ENCODE peak calls at places on chromosomes 16 and 17, in nine cellular contexts. S, F, A, C, W, Y, E, I and X are unnamed samples.
A peak's percentile ranks its signal among the peaks of the same experiment; 100 is the strongest.

GRCh38 chr17:41666708-41667279 is 21.9 kb upstream of the EIF1 start:
- DNase-seq in I (peak; percentile 86), Y (peak; percentile 90), A (peak; percentile 94), C (peak; percentile 84), F (peak; percentile 69), E (no peak), S (peak; percentile 92), W (peak; percentile 85), X (peak; percentile 88)

GRCh38 chr17:74970395-74970794 is 2.2 kb downstream of the HID1 start:
- DNase-seq in F (no peak), I (no peak), A (no peak), S (no peak), W (no peak), C (no peak), Y (no peak), E (no peak), X (no peak)

GRCh38 chr16:75810998-75811634 is 84.8 kb upstream of the CPHXL start:
- DNase-seq in F (no peak), I (no peak), S (no peak), A (no peak), E (no peak), W (no peak), Y (no peak), C (no peak), X (no peak)

GRCh38 chr16:25580071-25580470 is 111.7 kb upstream of the HS3ST4 start:
- DNase-seq in I (no peak), A (no peak), W (no peak), E (no peak), C (no peak), Y (no peak), S (no peak), F (no peak), X (no peak)

GRCh38 chr16:4240624-4241023 is 1.3 kb downstream of the SRL start:
- DNase-seq in Y (no peak), S (no peak), E (no peak), A (no peak), C (no peak), W (peak; percentile 39), I (no peak), F (no peak), X (no peak)

GRCh38 chr16:74291577-74292208 is 4.9 kb upstream of the PSMD7 start:
- DNase-seq in E (no peak), S (no peak), C (no peak), A (no peak), W (no peak), F (no peak), Y (no peak), I (no peak), X (no peak)

GRCh38 chr16:58046054-58046881 is 20.7 kb downstream of the MMP15 start:
- DNase-seq in I (no peak), W (no peak), F (no peak), C (no peak), E (no peak), S (no peak), A (peak; percentile 54), Y (no peak), X (no peak)

GRCh38 chr16:69466547-69466946 is 42.1 kb downstream of the CYB5B start:
- DNase-seq in C (no peak), E (no peak), S (no peak), W (no peak), Y (no peak), F (no peak), I (no peak), A (no peak), X (no peak)

GRCh38 chr17:47120521-47121095 is 68.5 kb downstream of the CDC27 start:
- DNase-seq in E (peak; percentile 47), A (no peak), C (no peak), Y (no peak), W (no peak), I (no peak), F (no peak), S (no peak), X (no peak)

GRCh38 chr17:30395398-30396022 is 16.8 kb downstream of the CPD start:
- DNase-seq in E (no peak), W (no peak), I (no peak), S (no peak), Y (no peak), C (no peak), A (no peak), F (no peak), X (no peak)

GRCh38 chr16:18788828-18789514 is 1.2 kb downstream of the RPS15A start:
- DNase-seq in E (no peak), C (no peak), S (no peak), I (no peak), A (no peak), Y (peak; percentile 41), W (no peak), F (no peak), X (no peak)

GRCh38 chr17:50056961-50057330 is 1.0 kb downstream of the ITGA3 start:
- DNase-seq in C (no peak), A (no peak), I (no peak), W (peak; percentile 49), E (peak; percentile 55), Y (no peak), S (peak; percentile 53), F (no peak), X (no peak)

GRCh38 chr16:87233928-87234327 is 83.3 kb downstream of the C16orf95 start:
- DNase-seq in Y (no peak), E (peak; percentile 33), C (no peak), S (no peak), I (no peak), A (no peak), W (peak; percentile 37), F (no peak), X (no peak)

GRCh38 chr17:56835259-56835575 is 1.3 kb downstream of the DGKE start:
- DNase-seq in Y (no peak), F (no peak), W (no peak), E (no peak), S (no peak), A (no peak), I (no peak), C (no peak), X (no peak)

GRCh38 chr17:56832446-56832845 is 1.3 kb downstream of the C17orf67 start:
- DNase-seq in A (no peak), E (no peak), S (no peak), C (no peak), Y (no peak), F (no peak), W (no peak), I (no peak), X (no peak)

GRCh38 chr17:56834380-56835258 is 668 bp downstream of the DGKE start:
- DNase-seq in S (peak; percentile 54), F (peak; percentile 63), A (peak; percentile 89), E (peak; percentile 2), Y (peak; percentile 92), I (no peak), W (peak; percentile 78), C (peak; percentile 70), X (peak; percentile 64)

GRCh38 chr17:56833023-56833811 is 503 bp downstream of the C17orf67 start:
- DNase-seq in I (peak; percentile 83), E (peak; percentile 39), F (peak; percentile 55), W (peak; percentile 90), Y (peak; percentile 86), C (peak; percentile 65), S (peak; percentile 70), A (peak; percentile 93), X (peak; percentile 60)

GRCh38 chr17:56833812-56834379 is at the start of the genes C17orf67 and DGKE:
- DNase-seq in C (peak; percentile 98), I (peak; percentile 96), F (peak; percentile 98), Y (peak; percentile 95), W (peak; percentile 96), S (peak; percentile 98), E (peak; percentile 80), A (peak; percentile 100), X (peak; percentile 99)
- H3K27ac ChIP-seq in C (peak within 1 kb of the TSS; percentile 79), I (peak within 1 kb of the TSS; percentile 68), F (peak within 1 kb of the TSS; percentile 83), Y (peak within 1 kb of the TSS; percentile 87), W (no peak within 1 kb of the TSS), S (peak within 1 kb of the TSS; percentile 77), E (peak within 1 kb of the TSS; percentile 60), A (peak within 1 kb of the TSS; percentile 93), X (peak within 1 kb of the TSS; percentile 91)

GRCh38 chr17:77161953-77162352 is 21.2 kb downstream of the SEC14L1 start:
- DNase-seq in I (no peak), A (no peak), W (no peak), Y (no peak), E (no peak), C (no peak), S (no peak), F (no peak), X (no peak)

GRCh38 chr17:77163001-77163400 is 22.2 kb downstream of the SEC14L1 start:
- DNase-seq in I (no peak), A (no peak), F (no peak), C (no peak), S (no peak), W (no peak), Y (no peak), E (no peak), X (peak; percentile 41)

GRCh38 chr17:77163521-77164280 is 22.9 kb downstream of the SEC14L1 start:
- DNase-seq in W (no peak), I (no peak), A (no peak), F (no peak), S (no peak), Y (no peak), E (no peak), C (no peak), X (no peak)

GRCh38 chr17:77165577-77165976 is 24.8 kb downstream of the SEC14L1 start:
- DNase-seq in W (no peak), Y (no peak), S (no peak), F (no peak), A (no peak), E (no peak), C (no peak), I (no peak), X (no peak)

GRCh38 chr17:77164483-77165030 is 23.8 kb downstream of the SEC14L1 start:
- DNase-seq in W (peak; percentile 65), A (no peak), Y (no peak), S (no peak), I (no peak), C (no peak), F (no peak), E (peak; percentile 47), X (no peak)
- H3K27ac ChIP-seq in W (peak overlapping the region; percentile 96), A (peak overlapping the region; percentile 67), Y (no peak overlapping the region), S (peak overlapping the region; percentile 56), I (no peak overlapping the region), C (no peak overlapping the region), F (no peak overlapping the region), E (no peak overlapping the region), X (peak overlapping the region; percentile 73)

GRCh38 chr17:62760888-62761267 is 47.2 kb downstream of the MARCHF10 start:
- DNase-seq in Y (no peak), E (no peak), A (no peak), I (no peak), W (no peak), C (no peak), S (no peak), F (no peak), X (no peak)
- H3K27ac ChIP-seq in Y (no peak overlapping the region), E (no peak overlapping the region), A (no peak overlapping the region), I (no peak overlapping the region), W (no peak overlapping the region), C (no peak overlapping the region), S (no peak overlapping the region), F (no peak overlapping the region), X (no peak overlapping the region)

DNA sequence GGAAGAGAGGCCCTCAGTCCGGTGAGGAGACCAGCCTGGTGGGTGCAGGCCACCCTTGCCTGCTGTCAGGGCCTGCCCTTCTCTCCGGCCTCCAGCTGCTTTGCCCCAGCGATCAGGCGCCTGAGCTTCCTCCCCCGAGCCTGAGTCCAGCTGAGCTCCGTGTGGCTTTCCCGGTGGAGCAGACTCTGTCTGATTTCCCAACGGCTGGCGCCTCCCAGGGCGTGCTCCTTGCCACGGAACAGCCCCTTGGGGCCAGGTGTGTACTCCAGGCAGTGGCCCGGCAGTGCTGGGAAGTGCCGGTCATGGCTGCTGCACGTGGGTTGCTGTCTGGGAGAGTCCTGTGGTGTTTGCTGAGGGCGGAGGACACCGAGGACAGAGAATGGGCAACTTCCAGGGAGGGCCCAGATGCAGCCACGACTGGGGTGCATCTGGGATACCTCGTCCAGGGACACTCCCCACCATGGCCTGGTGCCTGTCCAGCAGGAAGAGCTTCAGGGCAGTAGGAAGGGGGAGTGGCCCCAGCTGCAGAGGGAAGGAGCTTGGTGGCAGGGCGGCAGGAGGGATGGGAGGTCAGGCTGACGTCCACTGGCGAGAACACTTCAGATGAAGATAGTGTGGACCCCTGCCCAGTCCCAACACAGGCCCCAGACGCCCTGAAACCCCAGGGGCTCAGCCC is 22.5 kb downstream of the METRNL start:
- DNase-seq in Y (no peak), E (no peak), F (no peak), C (no peak), W (no peak), S (no peak), I (no peak), A (no peak), X (no peak)
- H3K27ac ChIP-seq in Y (no peak overlapping the region), E (no peak overlapping the region), F (no peak overlapping the region), C (no peak overlapping the region), W (no peak overlapping the region), S (peak overlapping the region; percentile 36), I (no peak overlapping the region), A (no peak overlapping the region), X (peak overlapping the region; percentile 51)